ENCODE peak calls at places on chromosomes 2 and 18, in seven cellular contexts. X, T, W, Z, G, N and H are unnamed samples.

GRCh38 chr2:85539361-85540130 is 578 bp downstream of the MAT2A start:
- DNase-seq in X (peak), T (peak), W (peak), Z (peak), G (no peak), N (no peak), H (no peak)

GRCh38 chr18:42578781-42579180 is 536.7 kb downstream of the RIT2 start:
- DNase-seq in X (no peak), T (no peak), W (no peak), Z (peak), G (no peak), N (peak), H (peak)

GRCh38 chr2:199457147-199458016 is at the start of gene SATB2:
- DNase-seq in X (peak), T (peak), W (peak), Z (peak), G (no peak), N (peak), H (no peak)

GRCh38 chr2:225334524-225334923 is 65.0 kb upstream of the NYAP2 start:
- DNase-seq in X (no peak), T (no peak), W (no peak), Z (no peak), G (peak), N (no peak), H (no peak)

GRCh38 chr2:197247083-197247482 is 63.5 kb downstream of the ANKRD44 start:
- DNase-seq in X (no peak), T (no peak), W (no peak), Z (no peak), G (no peak), N (no peak), H (no peak)

GRCh38 chr2:53969285-53970094 is 1.3 kb downstream of the PSME4 start:
- DNase-seq in X (peak), T (no peak), W (peak), Z (peak), G (no peak), N (peak), H (no peak)

GRCh38 chr2:11466307-11467125 is 555 bp upstream of the E2F6 start:
- DNase-seq in X (no peak), T (no peak), W (peak), Z (no peak), G (no peak), N (no peak), H (no peak)

GRCh38 chr2:73642338-73643018 is at the start of gene NAT8:
- DNase-seq in X (no peak), T (no peak), W (no peak), Z (no peak), G (no peak), N (no peak), H (no peak)

GRCh38 chr2:10447300-10448207 is 573 bp downstream of the ODC1 start:
- DNase-seq in X (peak), T (peak), W (no peak), Z (peak), G (no peak), N (no peak), H (no peak)

GRCh38 chr18:3151379-3152264 is 68.1 kb downstream of the MYOM1 start:
- DNase-seq in X (peak), T (no peak), W (peak), Z (peak), G (peak), N (peak), H (no peak)

GRCh38 chr2:163191372-163191771 is 352.8 kb upstream of the KCNH7 start:
- DNase-seq in X (peak), T (no peak), W (peak), Z (peak), G (peak), N (peak), H (no peak)

GRCh38 chr2:30230479-30230854 is 867 bp upstream of the LBH start:
- DNase-seq in X (no peak), T (peak), W (no peak), Z (peak), G (no peak), N (no peak), H (no peak)
- TF ChIP-seq CTCF in X (no peak), T (no peak), W (no peak), Z (no peak), G (peak), N (no peak), H (peak)

DNA sequence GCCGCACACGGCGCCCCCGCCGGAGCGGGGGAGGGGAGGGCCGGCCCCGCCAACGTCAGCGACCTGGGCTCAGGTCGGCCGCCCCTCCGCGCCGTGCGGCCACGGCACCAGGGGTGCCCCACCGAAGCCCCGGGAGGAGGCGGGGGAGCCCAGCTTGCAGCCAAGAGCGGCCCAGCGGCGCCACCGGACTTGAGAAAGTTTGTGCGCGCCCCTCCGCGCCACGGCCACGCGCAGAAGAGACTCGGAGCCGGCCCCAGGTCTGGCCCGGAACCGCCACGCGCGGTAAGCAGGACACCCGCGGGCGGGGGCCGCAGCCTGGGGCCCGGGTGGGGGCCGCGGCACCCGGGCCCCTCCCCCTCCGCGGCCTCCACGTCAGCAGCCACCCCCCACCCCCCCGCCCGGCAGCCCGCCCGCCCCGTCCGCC is 43.2 kb downstream of the HDLBP start:
- DNase-seq in X (no peak), T (peak), W (peak), Z (no peak), G (no peak), N (no peak), H (no peak)
- TF ChIP-seq CTCF in X (no peak), T (no peak), W (no peak), Z (no peak), G (no peak), N (no peak), H (no peak)

DNA sequence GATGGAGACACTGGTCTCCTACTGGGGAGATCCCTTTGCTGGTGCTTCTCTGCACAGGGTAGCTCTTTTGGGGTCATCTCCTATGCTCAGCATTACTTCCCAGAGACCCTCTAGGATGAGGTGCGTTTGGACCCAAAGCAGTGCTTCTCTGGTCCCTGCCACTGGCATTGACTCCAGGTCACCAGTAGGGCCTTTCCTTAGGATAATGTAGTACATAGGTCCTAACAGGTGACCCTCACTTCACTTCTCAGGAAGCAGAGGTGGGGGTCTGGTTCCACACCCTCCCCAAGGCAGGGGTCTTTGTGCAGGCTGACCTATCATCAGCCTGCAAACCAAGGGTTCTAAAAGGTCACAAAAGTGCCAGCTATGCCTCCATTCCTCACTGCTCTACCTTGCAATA is 145.8 kb upstream of the HS6ST1 start:
- DNase-seq in X (no peak), T (no peak), W (no peak), Z (no peak), G (no peak), N (no peak), H (no peak)
- TF ChIP-seq CTCF in X (no peak), T (no peak), W (no peak), Z (no peak), G (no peak), N (no peak), H (no peak)

GRCh38 chr2:28557389-28558119 is 61.7 kb downstream of the PLB1 start:
- DNase-seq in X (no peak), T (no peak), W (peak), Z (no peak), G (no peak), N (no peak), H (no peak)

GRCh38 chr2:28563869-28564268 is 68.0 kb downstream of the PLB1 start:
- DNase-seq in X (no peak), T (no peak), W (no peak), Z (no peak), G (no peak), N (no peak), H (no peak)

GRCh38 chr2:28556303-28556702 is 60.4 kb downstream of the PLB1 start:
- DNase-seq in X (no peak), T (no peak), W (no peak), Z (no peak), G (no peak), N (no peak), H (no peak)

GRCh38 chr2:28558918-28559317 is 63.1 kb downstream of the PLB1 start:
- DNase-seq in X (no peak), T (no peak), W (no peak), Z (peak), G (no peak), N (no peak), H (no peak)

GRCh38 chr2:28558421-28558820 is 62.6 kb downstream of the PLB1 start:
- DNase-seq in X (no peak), T (no peak), W (no peak), Z (peak), G (peak), N (no peak), H (no peak)
- TF ChIP-seq CTCF in X (no peak), T (no peak), W (no peak), Z (no peak), G (no peak), N (no peak), H (no peak)

DNA sequence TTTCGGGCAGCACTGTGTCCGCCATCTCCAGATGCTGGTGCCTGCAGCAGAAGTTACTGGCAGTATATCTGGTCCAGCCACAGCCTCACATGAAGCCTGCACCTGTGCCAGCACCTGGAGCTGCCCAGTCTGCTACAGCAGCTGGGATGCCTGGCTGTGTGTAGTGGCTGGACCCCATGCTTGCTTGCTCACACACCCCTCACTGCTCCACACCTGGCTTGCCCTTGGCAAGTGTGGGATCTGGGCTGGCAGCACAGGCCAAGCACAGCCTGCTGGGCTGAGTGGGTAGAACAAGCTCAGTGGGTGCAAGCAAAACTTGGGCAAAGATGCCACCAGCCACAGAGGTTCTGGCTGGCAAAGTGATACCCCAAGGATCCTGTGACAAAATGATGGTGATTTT is 209.4 kb upstream of the RASGRP3 start:
- DNase-seq in X (no peak), T (no peak), W (no peak), Z (no peak), G (no peak), N (no peak), H (no peak)
- TF ChIP-seq CTCF in X (peak), T (no peak), W (no peak), Z (no peak), G (no peak), N (no peak), H (no peak)

DNA sequence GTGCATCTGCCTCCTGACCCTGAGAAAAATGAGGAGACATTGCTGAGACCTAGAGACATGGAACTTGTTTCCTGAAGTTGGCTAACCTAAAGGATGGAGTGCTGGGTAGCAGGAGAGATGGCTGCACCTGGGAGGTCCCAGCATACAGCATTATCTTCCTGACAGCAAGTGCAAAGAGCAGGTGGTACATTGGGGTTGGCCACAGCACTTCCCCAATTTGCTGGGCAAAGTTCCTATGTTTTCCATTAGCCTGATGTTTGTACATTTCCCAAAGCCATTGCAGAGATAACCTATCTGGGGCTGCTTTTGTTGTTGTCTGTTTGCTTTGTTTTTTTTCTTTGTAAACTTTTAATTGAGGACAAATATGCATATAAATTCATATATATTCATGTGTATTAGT is 296.7 kb downstream of the HRH4 start:
- DNase-seq in X (no peak), T (no peak), W (no peak), Z (no peak), G (no peak), N (no peak), H (no peak)
- TF ChIP-seq CTCF in X (no peak), T (no peak), W (no peak), Z (no peak), G (no peak), N (no peak), H (no peak)

DNA sequence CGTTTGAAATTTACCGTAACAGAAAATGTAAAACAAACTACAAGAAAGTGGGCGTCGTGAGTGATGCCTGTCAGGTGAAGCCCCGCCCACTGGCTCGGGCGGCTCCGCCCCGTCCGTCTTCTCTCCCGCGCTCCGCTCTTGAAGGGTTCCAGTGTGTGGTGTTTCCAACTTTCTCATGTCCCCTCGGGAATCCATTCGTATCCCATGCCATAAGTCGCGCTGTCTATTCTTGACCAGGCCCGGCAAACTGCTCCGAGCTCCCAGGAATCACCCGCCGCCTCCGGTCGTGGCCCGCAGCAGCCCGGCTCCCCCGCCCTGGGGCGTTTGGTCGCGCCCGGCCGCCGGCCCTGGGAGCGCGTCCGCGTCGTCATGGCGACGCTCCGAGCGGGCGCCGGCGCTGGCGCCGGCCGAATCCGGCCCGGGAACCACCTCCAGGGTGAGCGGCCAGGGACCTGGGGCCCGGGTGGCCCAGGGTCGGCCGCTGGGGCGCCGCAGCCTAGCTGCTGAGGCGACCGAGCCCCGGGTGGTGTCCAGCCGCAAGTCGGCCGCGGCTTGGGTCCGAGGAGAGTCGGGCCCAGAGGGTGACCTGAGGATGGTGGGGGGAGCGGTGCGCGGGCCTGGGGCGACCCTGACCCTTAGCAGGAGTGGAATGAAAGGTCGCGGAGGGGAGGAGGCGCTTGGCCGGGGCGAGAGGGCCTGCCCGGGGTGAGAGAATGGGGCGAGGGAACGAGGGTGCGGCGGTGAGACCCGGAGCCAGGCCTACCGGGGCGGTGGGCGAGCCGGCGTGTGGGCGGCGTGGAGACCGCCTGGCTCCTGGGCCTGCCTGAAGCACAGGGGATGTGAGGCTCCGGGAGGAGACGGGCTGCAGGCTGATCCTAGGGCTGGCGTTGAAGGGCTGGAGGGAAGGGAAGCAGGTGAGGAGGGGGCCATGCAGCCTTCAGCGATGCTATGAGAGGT is at the start of gene CFAP221:
- DNase-seq in X (no peak), T (peak), W (peak), Z (peak), G (no peak), N (peak), H (no peak)
- TF ChIP-seq CTCF in X (no peak), T (peak), W (no peak), Z (no peak), G (no peak), N (no peak), H (no peak)